ENCODE peak calls at places on chromosomes 12 and 14, in eight cellular contexts. N, D, I, B, R, F, Y and X are unnamed samples.

GRCh38 chr12:40834321-40834720 is 142.1 kb downstream of the CNTN1 start:
- DNase-seq in F (no peak), I (no peak), Y (no peak), D (no peak), R (no peak), N (no peak), B (no peak), X (no peak)

GRCh38 chr14:50736932-50737419 is 68.9 kb upstream of the SAV1 start:
- DNase-seq in F (no peak), Y (no peak), B (peak; percentile 32), N (no peak), R (no peak), I (peak; percentile 28), D (no peak), X (no peak)

GRCh38 chr12:111673503-111673902 is 12.3 kb downstream of the BRAP start:
- DNase-seq in D (no peak), F (no peak), Y (no peak), R (peak; percentile 38), B (no peak), N (no peak), I (no peak), X (peak; percentile 20)

GRCh38 chr12:6462234-6462995 is 8.1 kb downstream of the VAMP1 start:
- DNase-seq in R (no peak), B (no peak), I (no peak), Y (no peak), F (no peak), D (no peak), N (no peak), X (no peak)

GRCh38 chr12:124401563-124402180 is 106.8 kb downstream of the RFLNA start:
- DNase-seq in D (no peak), B (no peak), N (no peak), F (no peak), I (no peak), Y (no peak), R (no peak), X (no peak)

GRCh38 chr12:131159660-131160059 is 206.0 kb downstream of the ADGRD1 start:
- DNase-seq in D (no peak), R (no peak), B (no peak), Y (no peak), F (peak; percentile 8), I (no peak), N (no peak), X (no peak)

GRCh38 chr14:104931323-104931770 is 6.7 kb downstream of the PLD4 start:
- DNase-seq in F (no peak), D (no peak), N (no peak), I (no peak), Y (no peak), R (no peak), B (no peak), X (no peak)

GRCh38 chr12:80442426-80443222 is 1.4 kb upstream of the PTPRQ start:
- DNase-seq in R (no peak), B (no peak), D (peak; percentile 4), N (no peak), F (no peak), Y (no peak), I (no peak), X (no peak)

GRCh38 chr12:57629897-57630471 is 3.0 kb downstream of the B4GALNT1 start:
- DNase-seq in Y (no peak), R (no peak), B (no peak), I (no peak), F (no peak), N (no peak), D (no peak), X (no peak)

GRCh38 chr12:91774471-91774921 is 371.1 kb downstream of the BTG1 start:
- DNase-seq in N (no peak), B (no peak), R (peak; percentile 12), F (no peak), I (no peak), Y (peak; percentile 40), D (peak; percentile 5), X (peak; percentile 66)

GRCh38 chr12:46124848-46125619 is 134.7 kb upstream of the SCAF11 start:
- DNase-seq in B (peak; percentile 17), N (peak; percentile 57), F (peak; percentile 36), I (peak; percentile 25), Y (peak; percentile 68), R (peak; percentile 87), D (peak; percentile 38), X (peak; percentile 66)

GRCh38 chr12:78455991-78456390 is 408.6 kb upstream of the SYT1 start:
- DNase-seq in Y (no peak), I (no peak), D (no peak), B (no peak), N (no peak), F (no peak), R (no peak), X (peak; percentile 76)

GRCh38 chr12:105031061-105031807 is 45.1 kb downstream of the NOPCHAP1 start:
- DNase-seq in R (no peak), B (no peak), N (no peak), Y (no peak), D (no peak), I (no peak), F (no peak), X (no peak)